ENCODE peak calls at places on chromosomes 4 and X, in eight cellular contexts. K, R, Y, C, Z, A, E and L are unnamed samples.

GRCh38 chr4:56271121-56271520 is 116.2 kb downstream of the AASDH start:
- DNase-seq in K (no peak), R (no peak), Y (no peak), C (no peak), Z (no peak), A (no peak), E (no peak), L (peak)

GRCh38 chr4:16227462-16227868 is 1.2 kb upstream of the TAPT1 start:
- DNase-seq in K (no peak), R (peak), Y (peak), C (peak), Z (no peak), A (peak), E (no peak), L (no peak)

GRCh38 chr4:118904935-118905334 is 16.3 kb downstream of the SYNPO2 start:
- DNase-seq in K (no peak), R (no peak), Y (peak), C (no peak), Z (no peak), A (no peak), E (no peak), L (no peak)

GRCh38 chrX:38041237-38041636 is 34.9 kb downstream of the SYTL5 start:
- DNase-seq in K (no peak), R (no peak), Y (no peak), C (no peak), Z (no peak), A (no peak), E (no peak), L (no peak)

GRCh38 chrX:50723006-50723405 is 91.0 kb downstream of the SHROOM4 start:
- DNase-seq in K (no peak), R (no peak), Y (no peak), C (no peak), Z (no peak), A (no peak), E (no peak), L (peak)

GRCh38 chr4:164204434-164204833 is 549.5 kb upstream of the SMIM31 start:
- DNase-seq in K (no peak), R (no peak), Y (no peak), C (no peak), Z (no peak), A (no peak), E (no peak), L (peak)

GRCh38 chrX:22296871-22297270 is 24.2 kb downstream of the CBLL2 start:
- DNase-seq in K (no peak), R (no peak), Y (peak), C (no peak), Z (no peak), A (no peak), E (no peak), L (no peak)

GRCh38 chrX:44570524-44570923 is 27.9 kb upstream of the FUNDC1 start:
- DNase-seq in K (no peak), R (no peak), Y (peak), C (no peak), Z (no peak), A (no peak), E (no peak), L (no peak)

GRCh38 chrX:44596277-44596676 is 53.6 kb upstream of the FUNDC1 start:
- DNase-seq in K (no peak), R (no peak), Y (no peak), C (no peak), Z (peak), A (no peak), E (no peak), L (no peak)

GRCh38 chrX:42818151-42818921 is 40.4 kb upstream of the PPP1R2C start:
- DNase-seq in K (no peak), R (no peak), Y (no peak), C (no peak), Z (no peak), A (no peak), E (no peak), L (no peak)

GRCh38 chr4:73573794-73574528 is 46.3 kb downstream of the RASSF6 start:
- DNase-seq in K (peak), R (no peak), Y (peak), C (peak), Z (peak), A (peak), E (peak), L (peak)

GRCh38 chr4:82484987-82485783 is 54.8 kb downstream of the ENOPH1 start:
- DNase-seq in K (no peak), R (no peak), Y (no peak), C (no peak), Z (no peak), A (no peak), E (no peak), L (no peak)

GRCh38 chrX:110241816-110242215 is 76.1 kb downstream of the AMMECR1 start:
- DNase-seq in K (no peak), R (no peak), Y (peak), C (peak), Z (no peak), A (no peak), E (no peak), L (no peak)

GRCh38 chrX:35115205-35115604 is 172.6 kb downstream of the FAM47B start:
- DNase-seq in K (no peak), R (no peak), Y (peak), C (no peak), Z (no peak), A (no peak), E (no peak), L (no peak)

GRCh38 chrX:68808686-68809357 is 20.0 kb upstream of the EFNB1 start:
- DNase-seq in K (no peak), R (no peak), Y (peak), C (peak), Z (no peak), A (no peak), E (no peak), L (no peak)